ENCODE peak calls at places on chromosomes 6 and 20, in four cellular contexts. One of them, this sample, is unnamed.

GRCh38 chr6:111210074-111210729 is 122.9 kb downstream of the SLC16A10 start:
- DNase-seq in fibroblast of pulmonary artery: peak; percentile 75
- DNase-seq in Calu3: peak; percentile 38
- DNase-seq in heart right ventricle: peak; percentile 22
- DNase-seq in this sample: peak; percentile 69

GRCh38 chr20:45938727-45939438 is 4.4 kb downstream of the PCIF1 start:
- DNase-seq in fibroblast of pulmonary artery: no peak
- DNase-seq in Calu3: no peak
- DNase-seq in heart right ventricle: no peak
- DNase-seq in this sample: no peak

GRCh38 chr6:40889137-40889832 is 149.7 kb downstream of the UNC5CL start:
- DNase-seq in fibroblast of pulmonary artery: no peak
- DNase-seq in Calu3: no peak
- DNase-seq in heart right ventricle: no peak
- DNase-seq in this sample: no peak

GRCh38 chr6:21791596-21791995 is 198.0 kb downstream of the SOX4 start:
- DNase-seq in fibroblast of pulmonary artery: peak; percentile 47
- DNase-seq in Calu3: no peak
- DNase-seq in heart right ventricle: no peak
- DNase-seq in this sample: no peak

GRCh38 chr6:144939926-144940325 is 654.8 kb downstream of the UTRN start:
- DNase-seq in fibroblast of pulmonary artery: no peak
- DNase-seq in Calu3: no peak
- DNase-seq in heart right ventricle: no peak
- DNase-seq in this sample: no peak

GRCh38 chr6:157023958-157024357 is 246.8 kb downstream of the ARID1B start:
- DNase-seq in fibroblast of pulmonary artery: peak; percentile 55
- DNase-seq in Calu3: no peak
- DNase-seq in heart right ventricle: no peak
- DNase-seq in this sample: no peak

GRCh38 chr20:38223743-38224100 is 36.8 kb downstream of the KIAA1755 start:
- DNase-seq in fibroblast of pulmonary artery: no peak
- DNase-seq in Calu3: no peak
- DNase-seq in heart right ventricle: no peak
- DNase-seq in this sample: no peak

GRCh38 chr6:166987930-166988329 is 11.3 kb upstream of the CEP43 start:
- DNase-seq in fibroblast of pulmonary artery: no peak
- DNase-seq in Calu3: no peak
- DNase-seq in heart right ventricle: no peak
- DNase-seq in this sample: no peak

GRCh38 chr6:156691018-156691417 is 86.2 kb upstream of the ARID1B start:
- DNase-seq in fibroblast of pulmonary artery: no peak
- DNase-seq in Calu3: no peak
- DNase-seq in heart right ventricle: no peak
- DNase-seq in this sample: no peak

GRCh38 chr6:7579850-7580249 is 10.1 kb upstream of the SNRNP48 start:
- DNase-seq in fibroblast of pulmonary artery: no peak
- DNase-seq in Calu3: no peak
- DNase-seq in heart right ventricle: no peak
- DNase-seq in this sample: no peak

GRCh38 chr20:53899351-53900167 is 170.8 kb downstream of the BCAS1 start:
- DNase-seq in fibroblast of pulmonary artery: peak; percentile 58
- DNase-seq in Calu3: peak; percentile 50
- DNase-seq in heart right ventricle: no peak
- DNase-seq in this sample: peak; percentile 89

GRCh38 chr6:39274903-39275302 is 39.3 kb downstream of the KCNK17 start:
- DNase-seq in fibroblast of pulmonary artery: no peak
- DNase-seq in Calu3: no peak
- DNase-seq in heart right ventricle: no peak
- DNase-seq in this sample: no peak

GRCh38 chr20:831251-831650 is 2.3 kb upstream of the FAM110A start:
- DNase-seq in fibroblast of pulmonary artery: no peak
- DNase-seq in Calu3: no peak
- DNase-seq in heart right ventricle: no peak
- DNase-seq in this sample: no peak

GRCh38 chr20:33470457-33470856 is 19.4 kb upstream of the CBFA2T2 start:
- DNase-seq in fibroblast of pulmonary artery: no peak
- DNase-seq in Calu3: no peak
- DNase-seq in heart right ventricle: no peak
- DNase-seq in this sample: no peak

GRCh38 chr6:138540468-138540867 is 41.2 kb upstream of the NHSL1 start:
- DNase-seq in fibroblast of pulmonary artery: peak; percentile 90
- DNase-seq in Calu3: no peak
- DNase-seq in heart right ventricle: peak; percentile 13
- DNase-seq in this sample: no peak

GRCh38 chr6:121951918-121952379 is 447.5 kb upstream of the HSF2 start:
- DNase-seq in fibroblast of pulmonary artery: peak; percentile 58
- DNase-seq in Calu3: no peak
- DNase-seq in heart right ventricle: no peak
- DNase-seq in this sample: peak; percentile 84

GRCh38 chr6:139378882-139379341 is 4.5 kb upstream of the CITED2 start:
- DNase-seq in fibroblast of pulmonary artery: peak; percentile 28
- DNase-seq in Calu3: peak; percentile 13
- DNase-seq in heart right ventricle: no peak
- DNase-seq in this sample: peak; percentile 77

GRCh38 chr6:35026434-35027222 is 114.5 kb downstream of the TCP11 start:
- DNase-seq in fibroblast of pulmonary artery: peak; percentile 54
- DNase-seq in Calu3: peak; percentile 34
- DNase-seq in heart right ventricle: no peak
- DNase-seq in this sample: peak; percentile 74

GRCh38 chr6:116572162-116572561 is 858 bp downstream of the RWDD1 start:
- DNase-seq in fibroblast of pulmonary artery: peak; percentile 42
- DNase-seq in Calu3: no peak
- DNase-seq in heart right ventricle: peak; percentile 23
- DNase-seq in this sample: peak; percentile 41

GRCh38 chr6:14454467-14454763 is 336.8 kb downstream of the CD83 start:
- DNase-seq in fibroblast of pulmonary artery: no peak
- DNase-seq in Calu3: no peak
- DNase-seq in heart right ventricle: no peak
- DNase-seq in this sample: no peak

GRCh38 chr6:169722362-169723199 is 1.7 kb downstream of the PHF10 start:
- DNase-seq in fibroblast of pulmonary artery: peak; percentile 83
- DNase-seq in Calu3: peak; percentile 32
- DNase-seq in heart right ventricle: peak; percentile 36
- DNase-seq in this sample: peak; percentile 68

GRCh38 chr6:15247750-15248450 is 2.0 kb downstream of the JARID2 start:
- DNase-seq in fibroblast of pulmonary artery: peak; percentile 67
- DNase-seq in Calu3: peak; percentile 48
- DNase-seq in heart right ventricle: peak; percentile 63
- DNase-seq in this sample: peak; percentile 56

GRCh38 chr6:125529061-125529460 is 220.4 kb upstream of the HEY2 start:
- DNase-seq in fibroblast of pulmonary artery: no peak
- DNase-seq in Calu3: no peak
- DNase-seq in heart right ventricle: no peak
- DNase-seq in this sample: no peak

GRCh38 chr20:38970302-38970701 is 8.2 kb downstream of the DHX35 start:
- DNase-seq in fibroblast of pulmonary artery: peak; percentile 39
- DNase-seq in Calu3: no peak
- DNase-seq in heart right ventricle: no peak
- DNase-seq in this sample: no peak

GRCh38 chr6:41719796-41720620 is 15.4 kb downstream of the TFEB start:
- DNase-seq in fibroblast of pulmonary artery: no peak
- DNase-seq in Calu3: no peak
- DNase-seq in heart right ventricle: no peak
- DNase-seq in this sample: no peak

GRCh38 chr20:15842872-15843271 is 730.4 kb downstream of the KIF16B start:
- DNase-seq in fibroblast of pulmonary artery: no peak
- DNase-seq in Calu3: no peak
- DNase-seq in heart right ventricle: no peak
- DNase-seq in this sample: no peak

DNA sequence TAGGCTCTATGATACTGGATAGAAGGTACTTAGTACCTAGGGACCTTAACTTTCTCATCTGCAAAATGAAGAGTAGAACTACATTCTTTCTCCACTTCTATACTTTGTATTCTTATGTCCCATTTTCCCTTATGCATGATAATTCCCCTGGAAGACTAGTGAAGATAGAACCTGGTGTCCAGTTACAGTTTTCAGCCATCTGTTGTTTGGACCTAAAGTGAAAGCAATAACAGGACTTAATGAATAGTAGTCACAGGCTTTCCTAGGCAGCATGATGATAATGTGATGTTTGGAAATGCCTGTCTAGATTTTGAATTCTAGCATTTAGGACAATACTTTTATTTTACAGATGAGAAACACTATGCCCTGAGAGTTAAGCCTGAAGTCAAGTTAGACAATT is 153.8 kb downstream of the RIMS1 start:
- DNase-seq in fibroblast of pulmonary artery: no peak
- DNase-seq in Calu3: no peak
- DNase-seq in heart right ventricle: no peak
- DNase-seq in this sample: no peak
- TF ChIP-seq CTCF in fibroblast of pulmonary artery: no peak
- TF ChIP-seq CTCF in Calu3: no peak
- TF ChIP-seq CTCF in heart right ventricle: no peak
- TF ChIP-seq CTCF in this sample: no peak

GRCh38 chr6:146770965-146771735 is 172.4 kb downstream of the ADGB start:
- DNase-seq in fibroblast of pulmonary artery: no peak
- DNase-seq in Calu3: no peak
- DNase-seq in heart right ventricle: peak; percentile 58
- DNase-seq in this sample: no peak

GRCh38 chr6:146768722-146769121 is 169.9 kb downstream of the ADGB start:
- DNase-seq in fibroblast of pulmonary artery: no peak
- DNase-seq in Calu3: no peak
- DNase-seq in heart right ventricle: no peak
- DNase-seq in this sample: no peak

GRCh38 chr6:146770275-146770964 is 171.6 kb downstream of the ADGB start:
- DNase-seq in fibroblast of pulmonary artery: no peak
- DNase-seq in Calu3: no peak
- DNase-seq in heart right ventricle: no peak
- DNase-seq in this sample: no peak

DNA sequence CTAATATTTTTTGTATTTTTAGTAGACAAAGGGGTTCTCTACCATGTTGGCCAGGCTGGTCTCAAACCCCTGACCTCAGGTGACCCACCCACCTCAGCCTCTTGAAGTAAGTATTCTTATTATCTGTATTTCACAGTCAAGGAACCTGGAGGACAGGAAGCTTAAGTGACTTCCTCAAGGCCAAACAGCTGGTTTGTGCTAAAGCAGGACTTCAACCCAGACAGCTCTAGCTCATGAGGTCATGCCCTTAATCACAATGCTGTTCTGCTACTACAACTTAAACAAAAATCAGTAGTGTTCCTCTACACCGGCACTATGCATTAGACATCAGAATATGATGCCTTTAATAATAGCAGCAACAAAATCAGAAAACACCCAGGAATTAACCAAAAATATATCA is 168.9 kb downstream of the ADGB start:
- DNase-seq in fibroblast of pulmonary artery: no peak
- DNase-seq in Calu3: no peak
- DNase-seq in heart right ventricle: no peak
- DNase-seq in this sample: no peak
- TF ChIP-seq CTCF in fibroblast of pulmonary artery: no peak
- TF ChIP-seq CTCF in Calu3: no peak
- TF ChIP-seq CTCF in heart right ventricle: no peak
- TF ChIP-seq CTCF in this sample: no peak

GRCh38 chr6:82616386-82617028 is 252.9 kb downstream of the TPBG start:
- DNase-seq in fibroblast of pulmonary artery: peak; percentile 16
- DNase-seq in Calu3: no peak
- DNase-seq in heart right ventricle: no peak
- DNase-seq in this sample: peak; percentile 6
- TF ChIP-seq CTCF in fibroblast of pulmonary artery: no peak
- TF ChIP-seq CTCF in Calu3: no peak
- TF ChIP-seq CTCF in heart right ventricle: peak; percentile 13
- TF ChIP-seq CTCF in this sample: no peak

DNA sequence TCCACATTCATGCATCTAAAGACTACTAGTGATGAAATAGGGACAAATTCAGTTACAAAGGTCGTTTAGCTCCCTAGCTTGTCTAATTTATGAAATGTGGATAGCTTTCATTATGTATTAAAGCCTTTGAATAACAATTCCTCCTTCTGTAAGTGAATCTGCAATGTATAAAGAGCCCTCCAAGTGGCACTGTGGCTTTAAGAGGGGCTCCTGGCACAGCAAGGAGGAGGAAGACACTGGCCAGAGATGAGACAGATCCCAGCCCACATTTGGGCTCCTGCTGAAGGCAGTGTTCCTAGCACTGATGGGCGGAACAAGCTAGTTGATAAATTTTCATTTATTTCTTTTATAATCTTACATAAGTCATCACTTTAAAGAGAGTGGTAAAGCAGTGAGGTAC is 17.6 kb upstream of the FUCA2 start:
- DNase-seq in fibroblast of pulmonary artery: no peak
- DNase-seq in Calu3: no peak
- DNase-seq in heart right ventricle: no peak
- DNase-seq in this sample: no peak
- TF ChIP-seq CTCF in fibroblast of pulmonary artery: no peak
- TF ChIP-seq CTCF in Calu3: no peak
- TF ChIP-seq CTCF in heart right ventricle: peak; percentile 18
- TF ChIP-seq CTCF in this sample: no peak

GRCh38 chr6:109527989-109528388 is 45.0 kb upstream of the ZBTB24 start:
- DNase-seq in fibroblast of pulmonary artery: peak; percentile 30
- DNase-seq in Calu3: no peak
- DNase-seq in heart right ventricle: no peak
- DNase-seq in this sample: peak; percentile 27
- TF ChIP-seq CTCF in fibroblast of pulmonary artery: peak; percentile 43
- TF ChIP-seq CTCF in Calu3: peak; percentile 22
- TF ChIP-seq CTCF in heart right ventricle: no peak
- TF ChIP-seq CTCF in this sample: no peak

GRCh38 chr6:43851204-43851855 is 81.3 kb downstream of the VEGFA start:
- DNase-seq in fibroblast of pulmonary artery: peak; percentile 83
- DNase-seq in Calu3: peak; percentile 36
- DNase-seq in heart right ventricle: no peak
- DNase-seq in this sample: peak; percentile 23
- TF ChIP-seq CTCF in fibroblast of pulmonary artery: no peak
- TF ChIP-seq CTCF in Calu3: no peak
- TF ChIP-seq CTCF in heart right ventricle: no peak
- TF ChIP-seq CTCF in this sample: no peak

DNA sequence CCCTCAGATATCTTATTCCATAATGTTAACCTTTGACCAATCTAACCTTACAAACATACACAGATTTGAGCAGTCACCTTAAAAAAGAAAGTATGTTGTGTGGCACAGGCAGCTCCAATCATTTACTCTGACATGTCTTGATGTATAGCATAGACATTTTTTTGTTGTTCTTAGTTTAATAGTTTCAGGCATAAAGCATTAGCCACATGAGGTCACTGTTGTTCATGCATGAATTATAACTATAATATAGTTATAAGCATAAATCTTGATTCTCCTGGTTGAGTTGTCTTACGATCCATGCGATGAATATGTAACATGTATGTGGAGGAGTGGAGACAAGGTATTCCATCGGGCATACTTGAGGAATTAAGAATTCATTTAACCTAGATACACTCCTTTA is 26.1 kb upstream of the NKAIN2 start:
- DNase-seq in fibroblast of pulmonary artery: peak; percentile 36
- DNase-seq in Calu3: no peak
- DNase-seq in heart right ventricle: no peak
- DNase-seq in this sample: peak; percentile 54
- TF ChIP-seq CTCF in fibroblast of pulmonary artery: peak; percentile 36
- TF ChIP-seq CTCF in Calu3: no peak
- TF ChIP-seq CTCF in heart right ventricle: peak; percentile 25
- TF ChIP-seq CTCF in this sample: peak; percentile 55

This sample was measured in MCF 10A.